ENCODE peak calls at places on chromosomes 12 and 14, in five cellular contexts. A is K562, X is HepG2, I is GM12878, O is H1. N is an unnamed sample.

GRCh38 chr12:71312767-71313375 is 126.7 kb upstream of the LGR5 start:
- DNase-seq in A (no peak), X (no peak), O (no peak), I (no peak), N (peak)

GRCh38 chr14:90419200-90419599 is 22.4 kb downstream of the CALM1 start:
- DNase-seq in A (peak), O (no peak), I (no peak), X (no peak), N (peak)

GRCh38 chr12:1808036-1808797 is 12.1 kb upstream of the LRTM2 start:
- DNase-seq in I (no peak), A (no peak), X (no peak), O (no peak), N (no peak)

GRCh38 chr12:11906284-11906935 is 164.3 kb upstream of the BCL2L14 start:
- DNase-seq in I (no peak), O (no peak), A (no peak), X (no peak), N (no peak)

GRCh38 chr12:94037444-94037843 is 110.9 kb upstream of the PLXNC1 start:
- DNase-seq in A (no peak), I (no peak), O (no peak), X (no peak), N (no peak)

GRCh38 chr14:30864934-30865333 is 9.4 kb upstream of the COCH start:
- DNase-seq in I (no peak), O (no peak), A (no peak), X (no peak), N (no peak)

GRCh38 chr12:95820096-95820703 is 29.6 kb upstream of the NTN4 start:
- DNase-seq in O (no peak), I (no peak), X (peak), A (peak), N (peak)

GRCh38 chr12:16352481-16352880 is 5.0 kb downstream of the MGST1 start:
- DNase-seq in I (no peak), X (no peak), A (no peak), O (no peak), N (no peak)

GRCh38 chr14:56004807-56005579 is 113.2 kb upstream of the PELI2 start:
- DNase-seq in X (no peak), A (peak), O (no peak), I (peak), N (no peak)

GRCh38 chr14:71574976-71575375 is 357.3 kb upstream of the RGS6 start:
- DNase-seq in X (no peak), A (no peak), I (no peak), O (no peak), N (no peak)

GRCh38 chr14:90126260-90126659 is 64.5 kb downstream of the KCNK13 start:
- DNase-seq in A (no peak), X (no peak), O (no peak), I (no peak), N (no peak)

GRCh38 chr12:93387780-93388179 is 10.1 kb downstream of the NUDT4 start:
- DNase-seq in I (no peak), O (no peak), A (no peak), X (no peak), N (no peak)

GRCh38 chr12:93978553-93978952 is 169.8 kb upstream of the PLXNC1 start:
- DNase-seq in I (no peak), O (no peak), A (peak), X (no peak), N (no peak)

GRCh38 chr14:101055106-101055662 is 151.7 kb upstream of the RTL1 start:
- DNase-seq in I (no peak), O (no peak), X (no peak), A (no peak), N (no peak)

GRCh38 chr14:23421594-23421993 is 13.5 kb upstream of the MYH6 start:
- DNase-seq in I (no peak), A (no peak), X (no peak), O (no peak), N (no peak)

GRCh38 chr14:80699861-80700260 is 241.7 kb downstream of the CEP128 start:
- DNase-seq in I (peak), A (no peak), X (no peak), O (no peak), N (no peak)

GRCh38 chr14:35878272-35879140 is 52.4 kb downstream of the BRMS1L start:
- DNase-seq in I (no peak), A (peak), X (no peak), O (no peak), N (peak)

GRCh38 chr12:65155784-65156183 is 13.6 kb upstream of the LEMD3 start:
- DNase-seq in X (no peak), A (peak), O (no peak), I (peak), N (no peak)

GRCh38 chr12:65156366-65156831 is 13.0 kb upstream of the LEMD3 start:
- DNase-seq in X (no peak), A (no peak), I (peak), O (no peak), N (no peak)

GRCh38 chr12:65152586-65152985 is 16.8 kb upstream of the LEMD3 start:
- DNase-seq in X (no peak), I (no peak), O (no peak), A (no peak), N (no peak)

GRCh38 chr12:65147312-65147905 is 22.0 kb upstream of the LEMD3 start:
- DNase-seq in A (no peak), O (no peak), X (no peak), I (no peak), N (no peak)

DNA sequence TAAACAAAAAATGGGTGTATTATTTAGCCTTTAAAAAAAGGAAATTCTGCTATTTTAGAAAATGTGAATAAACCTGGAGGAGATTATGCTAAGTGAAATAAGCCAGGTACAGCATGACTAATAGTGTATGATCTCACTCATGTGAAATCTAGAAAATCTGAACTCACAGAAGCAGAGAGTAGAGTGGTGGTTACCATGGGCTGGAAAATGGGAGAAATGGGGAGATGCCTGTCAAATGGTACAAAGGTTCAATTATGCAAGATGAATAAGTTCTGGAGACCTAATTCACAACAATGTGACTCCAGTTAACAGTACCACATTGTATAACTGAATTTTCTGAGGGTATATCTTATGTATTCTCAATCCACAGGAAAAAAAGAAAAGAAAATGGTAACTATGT is 17.4 kb upstream of the LEMD3 start:
- DNase-seq in X (peak), I (no peak), O (no peak), A (no peak), N (no peak)
- TF ChIP-seq SRF in X (no peak), I (no peak), O (no peak), A (no peak), N (no peak)

GRCh38 chr14:91793704-91794103 is 61.8 kb upstream of the CATSPERB start:
- DNase-seq in O (no peak), X (no peak), I (no peak), A (no peak), N (no peak)
- TF ChIP-seq SRF in O (no peak), X (no peak), I (no peak), A (no peak), N (no peak)

DNA sequence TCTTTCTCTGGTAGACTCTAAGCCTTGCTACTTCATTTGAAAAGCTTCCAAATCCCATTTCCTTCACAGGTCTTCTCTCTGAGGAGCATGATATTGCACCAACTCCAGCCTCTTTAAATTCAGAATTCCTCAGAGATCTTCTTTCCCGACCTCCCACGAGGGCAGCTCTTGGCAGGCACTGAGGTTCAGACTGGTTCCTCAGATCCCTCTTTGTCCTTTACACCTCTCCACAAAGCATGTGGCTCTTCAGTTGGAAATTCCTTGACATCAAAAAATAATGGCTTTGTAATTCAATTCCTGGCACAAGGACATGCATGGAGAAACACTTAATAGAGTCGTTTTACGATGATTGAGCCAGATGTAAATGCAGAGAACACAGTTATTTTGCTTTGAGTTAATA is 63.2 kb upstream of the TMX1 start:
- DNase-seq in O (no peak), A (no peak), X (no peak), I (no peak), N (no peak)
- TF ChIP-seq SRF in O (no peak), A (no peak), X (no peak), I (no peak), N (no peak)

DNA sequence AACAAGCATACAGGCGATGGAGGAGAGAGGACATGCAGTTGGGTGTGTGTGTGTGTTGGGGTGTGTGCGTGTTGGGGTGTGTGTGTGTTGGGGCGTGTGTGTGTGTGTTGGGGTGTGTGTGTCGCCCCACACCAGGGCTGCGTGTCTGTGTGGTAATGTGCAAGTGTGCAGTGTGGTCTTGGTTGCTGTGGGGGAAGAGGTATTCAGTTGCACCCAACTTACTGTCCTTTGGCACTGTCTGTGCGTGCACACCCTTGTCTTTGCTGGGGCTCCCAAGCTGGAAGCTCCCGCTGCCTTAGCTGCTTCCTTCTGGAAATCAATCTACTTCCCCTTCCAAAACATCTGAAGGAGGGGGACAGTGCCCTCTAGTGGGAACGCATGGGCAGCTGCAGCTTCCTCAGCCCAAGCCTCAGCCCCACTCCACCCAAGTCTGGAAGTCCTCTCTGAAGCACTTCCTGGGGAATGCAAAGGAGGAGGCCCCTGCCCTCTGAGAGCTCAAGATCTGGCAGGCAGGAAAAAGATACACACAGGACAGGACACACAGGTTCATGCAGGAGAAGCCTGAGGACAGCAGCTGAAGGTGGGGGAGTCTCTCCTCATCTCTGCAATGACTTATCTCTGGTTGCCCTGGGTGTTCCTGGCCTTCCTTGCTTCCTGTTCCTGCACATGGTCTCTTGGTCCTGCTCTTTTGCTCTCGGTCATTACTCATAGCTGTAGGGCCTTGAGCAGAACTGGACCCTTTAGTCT is 13.1 kb downstream of the ASIC1 start:
- DNase-seq in O (peak), X (peak), I (no peak), A (peak), N (peak)
- TF ChIP-seq SRF in O (no peak), X (no peak), I (no peak), A (no peak), N (no peak)

GRCh38 chr14:104086661-104087461 is 1.4 kb downstream of the ASPG start:
- DNase-seq in O (peak), X (no peak), I (no peak), A (no peak), N (no peak)

GRCh38 chr14:104085889-104086201 is 345 bp downstream of the ASPG start:
- DNase-seq in A (no peak), X (no peak), I (no peak), O (no peak), N (no peak)

GRCh38 chr14:104084251-104085002 is 1.1 kb upstream of the ASPG start:
- DNase-seq in O (no peak), X (no peak), I (no peak), A (no peak), N (no peak)

GRCh38 chr14:104086210-104086660 is 735 bp downstream of the ASPG start:
- DNase-seq in X (no peak), O (peak), A (no peak), I (no peak), N (no peak)

GRCh38 chr14:104085032-104085888 is at the start of gene ASPG:
- DNase-seq in I (no peak), O (peak), X (no peak), A (peak), N (no peak)
- TF ChIP-seq SRF in I (no peak), O (no peak), X (no peak), A (no peak), N (no peak)

DNA sequence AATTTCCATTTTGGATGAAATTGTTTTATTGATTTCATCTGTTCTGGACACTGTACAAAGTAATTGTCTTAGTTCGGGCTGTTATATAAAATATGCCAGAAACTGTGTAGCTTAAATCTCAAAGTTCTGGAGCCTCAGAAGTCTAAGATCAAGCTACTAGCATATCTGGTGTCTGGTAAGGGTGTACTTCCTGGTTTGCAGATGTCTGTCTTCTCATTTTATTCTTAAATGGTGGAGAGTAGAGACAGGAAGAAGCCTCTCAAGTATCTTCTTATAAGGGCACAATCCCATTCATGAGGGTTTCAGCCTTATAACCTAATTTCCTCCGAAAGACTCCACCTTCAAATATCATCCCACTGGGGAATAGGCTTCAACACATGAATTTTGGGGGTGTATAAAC is 51.3 kb downstream of the MON2 start:
- DNase-seq in I (no peak), A (no peak), X (no peak), O (no peak), N (no peak)
- TF ChIP-seq SRF in I (no peak), A (no peak), X (no peak), O (no peak), N (no peak)

GRCh38 chr14:102616799-102617198 is 24.4 kb downstream of the RCOR1 start:
- DNase-seq in O (no peak), A (no peak), I (no peak), X (peak), N (no peak)
- TF ChIP-seq SRF in O (no peak), A (no peak), I (no peak), X (no peak), N (no peak)

GRCh38 chr12:108180255-108181094 is 51.4 kb downstream of the WSCD2 start:
- DNase-seq in O (no peak), A (no peak), I (peak), X (no peak), N (no peak)
- TF ChIP-seq SRF in O (no peak), A (no peak), I (no peak), X (no peak), N (no peak)

GRCh38 chr12:32051511-32052299 is 54.9 kb upstream of the BICD1 start:
- DNase-seq in X (no peak), A (peak), O (no peak), I (no peak), N (peak)
- TF ChIP-seq SRF in X (no peak), A (no peak), O (no peak), I (no peak), N (no peak)